ENCODE peak calls at places on chromosome X, in ten cellular contexts. One of them, this sample, is unnamed.

GRCh38 chrX:44105228-44105913 is 132.2 kb upstream of the NDP start:
- DNase-seq in H9: peak; percentile 27
- DNase-seq in body of pancreas: peak; percentile 2
- DNase-seq in uterus: no peak
- DNase-seq in cardiac muscle cell: no peak
- DNase-seq in lower lobe of right lung: no peak
- DNase-seq in right lobe of liver: no peak
- DNase-seq in neural progenitor cell: peak; percentile 3
- DNase-seq in upper lobe of left lung: no peak
- DNase-seq in transverse colon: no peak
- DNase-seq in this sample: no peak

GRCh38 chrX:10859353-10859752 is 239.0 kb upstream of the MID1 start:
- DNase-seq in neural progenitor cell: no peak
- DNase-seq in right lobe of liver: no peak
- DNase-seq in lower lobe of right lung: no peak
- DNase-seq in uterus: no peak
- DNase-seq in upper lobe of left lung: no peak
- DNase-seq in body of pancreas: no peak
- DNase-seq in H9: no peak
- DNase-seq in transverse colon: no peak
- DNase-seq in cardiac muscle cell: no peak
- DNase-seq in this sample: no peak

GRCh38 chrX:12701625-12702024 is 89.6 kb upstream of the PRPS2 start:
- DNase-seq in body of pancreas: peak; percentile 77
- DNase-seq in cardiac muscle cell: peak; percentile 79
- DNase-seq in transverse colon: peak; percentile 42
- DNase-seq in uterus: no peak
- DNase-seq in neural progenitor cell: peak; percentile 82
- DNase-seq in H9: peak; percentile 53
- DNase-seq in lower lobe of right lung: peak; percentile 54
- DNase-seq in upper lobe of left lung: peak; percentile 58
- DNase-seq in right lobe of liver: peak; percentile 43
- DNase-seq in this sample: peak; percentile 20

GRCh38 chrX:24294619-24295018 is 19.2 kb downstream of the SUPT20HL2 start:
- DNase-seq in body of pancreas: no peak
- DNase-seq in neural progenitor cell: peak; percentile 76
- DNase-seq in H9: peak; percentile 75
- DNase-seq in cardiac muscle cell: peak; percentile 58
- DNase-seq in right lobe of liver: no peak
- DNase-seq in uterus: no peak
- DNase-seq in transverse colon: peak; percentile 11
- DNase-seq in upper lobe of left lung: no peak
- DNase-seq in lower lobe of right lung: no peak
- DNase-seq in this sample: peak; percentile 22

GRCh38 chrX:24426921-24427746 is 38.0 kb upstream of the PDK3 start:
- DNase-seq in H9: no peak
- DNase-seq in neural progenitor cell: no peak
- DNase-seq in cardiac muscle cell: peak; percentile 6
- DNase-seq in body of pancreas: no peak
- DNase-seq in uterus: no peak
- DNase-seq in upper lobe of left lung: no peak
- DNase-seq in right lobe of liver: no peak
- DNase-seq in transverse colon: peak; percentile 12
- DNase-seq in lower lobe of right lung: no peak
- DNase-seq in this sample: no peak

GRCh38 chrX:71953391-71953790 is 42.7 kb downstream of the NHSL2 start:
- DNase-seq in uterus: no peak
- DNase-seq in neural progenitor cell: no peak
- DNase-seq in upper lobe of left lung: no peak
- DNase-seq in lower lobe of right lung: no peak
- DNase-seq in right lobe of liver: no peak
- DNase-seq in H9: no peak
- DNase-seq in transverse colon: no peak
- DNase-seq in body of pancreas: no peak
- DNase-seq in cardiac muscle cell: no peak
- DNase-seq in this sample: no peak

GRCh38 chrX:104347860-104348259 is 93.1 kb upstream of the ESX1 start:
- DNase-seq in uterus: no peak
- DNase-seq in right lobe of liver: no peak
- DNase-seq in upper lobe of left lung: no peak
- DNase-seq in transverse colon: no peak
- DNase-seq in H9: no peak
- DNase-seq in lower lobe of right lung: no peak
- DNase-seq in cardiac muscle cell: peak; percentile 64
- DNase-seq in body of pancreas: no peak
- DNase-seq in neural progenitor cell: no peak
- DNase-seq in this sample: no peak

GRCh38 chrX:72609313-72609712 is 36.7 kb upstream of the HDAC8 start:
- DNase-seq in uterus: no peak
- DNase-seq in body of pancreas: no peak
- DNase-seq in cardiac muscle cell: peak; percentile 34
- DNase-seq in right lobe of liver: no peak
- DNase-seq in lower lobe of right lung: no peak
- DNase-seq in H9: no peak
- DNase-seq in upper lobe of left lung: no peak
- DNase-seq in neural progenitor cell: no peak
- DNase-seq in transverse colon: no peak
- DNase-seq in this sample: no peak

GRCh38 chrX:138026211-138026610 is 460.3 kb downstream of the ZIC3 start:
- DNase-seq in body of pancreas: no peak
- DNase-seq in neural progenitor cell: no peak
- DNase-seq in right lobe of liver: no peak
- DNase-seq in lower lobe of right lung: no peak
- DNase-seq in upper lobe of left lung: no peak
- DNase-seq in H9: no peak
- DNase-seq in transverse colon: no peak
- DNase-seq in uterus: no peak
- DNase-seq in cardiac muscle cell: no peak
- DNase-seq in this sample: no peak

GRCh38 chrX:69988955-69989394 is 60.8 kb downstream of the AWAT2 start:
- DNase-seq in upper lobe of left lung: no peak
- DNase-seq in right lobe of liver: no peak
- DNase-seq in transverse colon: no peak
- DNase-seq in body of pancreas: no peak
- DNase-seq in uterus: no peak
- DNase-seq in lower lobe of right lung: no peak
- DNase-seq in cardiac muscle cell: peak; percentile 80
- DNase-seq in H9: no peak
- DNase-seq in neural progenitor cell: no peak
- DNase-seq in this sample: no peak

GRCh38 chrX:109886122-109886761 is 116.7 kb upstream of the TMEM164 start:
- DNase-seq in H9: peak; percentile 38
- DNase-seq in upper lobe of left lung: peak; percentile 48
- DNase-seq in lower lobe of right lung: peak; percentile 41
- DNase-seq in transverse colon: peak; percentile 26
- DNase-seq in uterus: no peak
- DNase-seq in neural progenitor cell: peak; percentile 57
- DNase-seq in body of pancreas: peak; percentile 32
- DNase-seq in cardiac muscle cell: peak; percentile 69
- DNase-seq in right lobe of liver: no peak
- DNase-seq in this sample: peak; percentile 38

GRCh38 chrX:109875831-109876230 is 127.1 kb upstream of the TMEM164 start:
- DNase-seq in uterus: no peak
- DNase-seq in neural progenitor cell: no peak
- DNase-seq in lower lobe of right lung: no peak
- DNase-seq in right lobe of liver: no peak
- DNase-seq in transverse colon: no peak
- DNase-seq in cardiac muscle cell: no peak
- DNase-seq in upper lobe of left lung: no peak
- DNase-seq in H9: no peak
- DNase-seq in body of pancreas: no peak
- DNase-seq in this sample: no peak

GRCh38 chrX:109879991-109880390 is 122.9 kb upstream of the TMEM164 start:
- DNase-seq in neural progenitor cell: no peak
- DNase-seq in transverse colon: no peak
- DNase-seq in lower lobe of right lung: no peak
- DNase-seq in body of pancreas: no peak
- DNase-seq in cardiac muscle cell: no peak
- DNase-seq in right lobe of liver: no peak
- DNase-seq in H9: no peak
- DNase-seq in upper lobe of left lung: no peak
- DNase-seq in uterus: no peak
- DNase-seq in this sample: no peak

GRCh38 chrX:109880629-109881028 is 122.3 kb upstream of the TMEM164 start:
- DNase-seq in body of pancreas: peak; percentile 27
- DNase-seq in transverse colon: no peak
- DNase-seq in cardiac muscle cell: no peak
- DNase-seq in H9: no peak
- DNase-seq in uterus: no peak
- DNase-seq in lower lobe of right lung: peak; percentile 45
- DNase-seq in upper lobe of left lung: peak; percentile 54
- DNase-seq in neural progenitor cell: no peak
- DNase-seq in right lobe of liver: no peak
- DNase-seq in this sample: no peak
- H3K27ac ChIP-seq in body of pancreas: no peak overlapping the region
- H3K27ac ChIP-seq in transverse colon: no peak overlapping the region
- H3K27ac ChIP-seq in cardiac muscle cell: no peak overlapping the region
- H3K27ac ChIP-seq in H9: no peak overlapping the region
- H3K27ac ChIP-seq in uterus: no peak overlapping the region
- H3K27ac ChIP-seq in lower lobe of right lung: no peak overlapping the region
- H3K27ac ChIP-seq in upper lobe of left lung: no peak overlapping the region
- H3K27ac ChIP-seq in neural progenitor cell: no peak overlapping the region
- H3K27ac ChIP-seq in right lobe of liver: no peak overlapping the region
- H3K27ac ChIP-seq in this sample: no peak overlapping the region

GRCh38 chrX:7330971-7331746 is 183.2 kb upstream of the PUDP start:
- DNase-seq in neural progenitor cell: no peak
- DNase-seq in upper lobe of left lung: no peak
- DNase-seq in transverse colon: no peak
- DNase-seq in body of pancreas: peak; percentile 12
- DNase-seq in cardiac muscle cell: peak; percentile 55
- DNase-seq in lower lobe of right lung: no peak
- DNase-seq in uterus: peak; percentile 29
- DNase-seq in right lobe of liver: no peak
- DNase-seq in H9: no peak
- DNase-seq in this sample: peak; percentile 72

GRCh38 chrX:7330551-7330950 is 182.6 kb upstream of the PUDP start:
- DNase-seq in lower lobe of right lung: no peak
- DNase-seq in neural progenitor cell: no peak
- DNase-seq in cardiac muscle cell: peak; percentile 0
- DNase-seq in transverse colon: no peak
- DNase-seq in right lobe of liver: no peak
- DNase-seq in uterus: no peak
- DNase-seq in body of pancreas: no peak
- DNase-seq in upper lobe of left lung: no peak
- DNase-seq in H9: no peak
- DNase-seq in this sample: no peak

GRCh38 chrX:7334253-7334935 is 186.4 kb upstream of the PUDP start:
- DNase-seq in neural progenitor cell: no peak
- DNase-seq in upper lobe of left lung: no peak
- DNase-seq in right lobe of liver: no peak
- DNase-seq in H9: no peak
- DNase-seq in lower lobe of right lung: no peak
- DNase-seq in transverse colon: no peak
- DNase-seq in cardiac muscle cell: peak; percentile 45
- DNase-seq in body of pancreas: no peak
- DNase-seq in uterus: no peak
- DNase-seq in this sample: peak; percentile 69
- TF ChIP-seq CTCF in neural progenitor cell: no peak
- TF ChIP-seq CTCF in upper lobe of left lung: no peak
- TF ChIP-seq CTCF in right lobe of liver: no peak
- TF ChIP-seq CTCF in H9: no peak
- TF ChIP-seq CTCF in lower lobe of right lung: no peak
- TF ChIP-seq CTCF in transverse colon: no peak
- TF ChIP-seq CTCF in cardiac muscle cell: no peak
- TF ChIP-seq CTCF in body of pancreas: no peak
- TF ChIP-seq CTCF in uterus: no peak
- TF ChIP-seq CTCF in this sample: peak; percentile 21

GRCh38 chrX:136828830-136829229 is 48.1 kb upstream of the ARHGEF6 start:
- DNase-seq in body of pancreas: no peak
- DNase-seq in right lobe of liver: no peak
- DNase-seq in transverse colon: no peak
- DNase-seq in lower lobe of right lung: no peak
- DNase-seq in neural progenitor cell: no peak
- DNase-seq in uterus: no peak
- DNase-seq in upper lobe of left lung: no peak
- DNase-seq in cardiac muscle cell: no peak
- DNase-seq in H9: no peak
- DNase-seq in this sample: no peak
- H3K27ac ChIP-seq in body of pancreas: no peak overlapping the region
- H3K27ac ChIP-seq in right lobe of liver: no peak overlapping the region
- H3K27ac ChIP-seq in transverse colon: no peak overlapping the region
- H3K27ac ChIP-seq in lower lobe of right lung: no peak overlapping the region
- H3K27ac ChIP-seq in neural progenitor cell: no peak overlapping the region
- H3K27ac ChIP-seq in uterus: no peak overlapping the region
- H3K27ac ChIP-seq in upper lobe of left lung: no peak overlapping the region
- H3K27ac ChIP-seq in cardiac muscle cell: no peak overlapping the region
- H3K27ac ChIP-seq in H9: no peak overlapping the region
- H3K27ac ChIP-seq in this sample: no peak overlapping the region

GRCh38 chrX:74449937-74450330 is 28.6 kb downstream of the SLC16A2 start:
- DNase-seq in neural progenitor cell: no peak
- DNase-seq in transverse colon: no peak
- DNase-seq in uterus: no peak
- DNase-seq in right lobe of liver: no peak
- DNase-seq in H9: no peak
- DNase-seq in lower lobe of right lung: no peak
- DNase-seq in cardiac muscle cell: peak; percentile 10
- DNase-seq in upper lobe of left lung: no peak
- DNase-seq in body of pancreas: no peak
- DNase-seq in this sample: peak; percentile 6

GRCh38 chrX:74448669-74449068 is 27.4 kb downstream of the SLC16A2 start:
- DNase-seq in body of pancreas: no peak
- DNase-seq in transverse colon: no peak
- DNase-seq in cardiac muscle cell: no peak
- DNase-seq in neural progenitor cell: no peak
- DNase-seq in right lobe of liver: no peak
- DNase-seq in upper lobe of left lung: no peak
- DNase-seq in lower lobe of right lung: no peak
- DNase-seq in H9: no peak
- DNase-seq in uterus: no peak
- DNase-seq in this sample: no peak

GRCh38 chrX:74449322-74449936 is 28.1 kb downstream of the SLC16A2 start:
- DNase-seq in lower lobe of right lung: no peak
- DNase-seq in right lobe of liver: no peak
- DNase-seq in H9: no peak
- DNase-seq in cardiac muscle cell: no peak
- DNase-seq in upper lobe of left lung: no peak
- DNase-seq in uterus: no peak
- DNase-seq in transverse colon: no peak
- DNase-seq in neural progenitor cell: no peak
- DNase-seq in body of pancreas: peak; percentile 3
- DNase-seq in this sample: no peak

GRCh38 chrX:74445099-74445498 is 23.8 kb downstream of the SLC16A2 start:
- DNase-seq in right lobe of liver: no peak
- DNase-seq in uterus: no peak
- DNase-seq in body of pancreas: no peak
- DNase-seq in cardiac muscle cell: no peak
- DNase-seq in H9: no peak
- DNase-seq in neural progenitor cell: no peak
- DNase-seq in transverse colon: no peak
- DNase-seq in lower lobe of right lung: no peak
- DNase-seq in upper lobe of left lung: no peak
- DNase-seq in this sample: no peak

DNA sequence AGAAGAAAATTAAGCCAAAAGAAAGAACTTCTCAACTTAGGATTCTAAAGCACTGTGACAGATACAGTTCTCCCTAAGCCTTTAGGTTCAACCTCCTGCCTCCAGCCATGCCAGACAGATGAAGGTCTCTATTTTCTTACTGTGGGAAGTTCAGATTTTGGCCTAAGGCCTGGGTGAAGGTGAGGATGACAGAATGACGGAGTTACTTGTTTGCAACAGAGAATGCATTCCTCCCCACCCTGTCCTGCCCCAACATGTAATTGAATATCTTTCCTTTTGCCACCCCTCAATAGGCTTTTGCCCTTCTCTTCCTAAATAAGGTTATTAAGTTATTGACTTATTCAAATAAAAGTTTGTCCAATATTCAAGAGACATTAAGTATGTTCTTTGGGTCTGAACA is 25.6 kb downstream of the SLC16A2 start:
- DNase-seq in body of pancreas: no peak
- DNase-seq in lower lobe of right lung: no peak
- DNase-seq in upper lobe of left lung: no peak
- DNase-seq in right lobe of liver: no peak
- DNase-seq in neural progenitor cell: no peak
- DNase-seq in transverse colon: no peak
- DNase-seq in cardiac muscle cell: no peak
- DNase-seq in H9: no peak
- DNase-seq in uterus: no peak
- DNase-seq in this sample: no peak
- TF ChIP-seq CTCF in body of pancreas: no peak
- TF ChIP-seq CTCF in lower lobe of right lung: no peak
- TF ChIP-seq CTCF in upper lobe of left lung: no peak
- TF ChIP-seq CTCF in right lobe of liver: no peak
- TF ChIP-seq CTCF in neural progenitor cell: no peak
- TF ChIP-seq CTCF in transverse colon: no peak
- TF ChIP-seq CTCF in cardiac muscle cell: no peak
- TF ChIP-seq CTCF in H9: no peak
- TF ChIP-seq CTCF in uterus: no peak
- TF ChIP-seq CTCF in this sample: no peak